ENCODE peak calls at places on chromosomes 12 and 14, in four cellular contexts. U, Y, F and V are unnamed samples.
A peak's percentile ranks its signal among the peaks of the same experiment; 100 is the strongest.

GRCh38 chr14:73870525-73871235 is 16.0 kb upstream of the ZNF410 start:
- DNase-seq in F (no peak), U (no peak), Y (no peak), V (no peak)

GRCh38 chr14:65770681-65771080 is 358.2 kb downstream of the FUT8 start:
- DNase-seq in F (no peak), U (no peak), Y (no peak), V (no peak)

GRCh38 chr12:49942921-49943662 is 7.4 kb upstream of the AQP2 start:
- DNase-seq in Y (no peak), U (no peak), F (no peak), V (no peak)

GRCh38 chr12:60059180-60059579 is 463.4 kb downstream of the SLC16A7 start:
- DNase-seq in F (no peak), Y (no peak), U (no peak), V (no peak)

GRCh38 chr14:85483037-85483436 is 46.9 kb upstream of the FLRT2 start:
- DNase-seq in F (peak; percentile 9), Y (no peak), U (no peak), V (no peak)

GRCh38 chr14:70822706-70823185 is 13.4 kb upstream of the MAP3K9 start:
- DNase-seq in U (no peak), F (no peak), Y (no peak), V (peak; percentile 87)

GRCh38 chr12:82583756-82584155 is 103.0 kb upstream of the TMTC2 start:
- DNase-seq in U (no peak), F (no peak), Y (no peak), V (no peak)

GRCh38 chr12:121240484-121241202 is 30.7 kb downstream of the P2RX4 start:
- DNase-seq in Y (no peak), F (no peak), U (peak; percentile 33), V (peak; percentile 50)

GRCh38 chr12:66235626-66236281 is 46.7 kb downstream of the IRAK3 start:
- DNase-seq in Y (no peak), F (no peak), U (no peak), V (no peak)

GRCh38 chr14:99164712-99165111 is 107.3 kb downstream of the BCL11B start:
- DNase-seq in U (no peak), F (no peak), Y (no peak), V (no peak)

GRCh38 chr12:46109343-46110219 is 119.2 kb upstream of the SCAF11 start:
- DNase-seq in Y (no peak), U (no peak), F (no peak), V (no peak)

GRCh38 chr12:95646781-95647184 is 95.5 kb upstream of the USP44 start:
- DNase-seq in U (no peak), F (no peak), Y (no peak), V (no peak)

GRCh38 chr12:132472386-132472785 is 17.6 kb upstream of the FBRSL1 start:
- DNase-seq in Y (no peak), U (no peak), F (no peak), V (no peak)

GRCh38 chr12:164207-164606 is 49.8 kb downstream of the SLC6A12 start:
- DNase-seq in Y (no peak), F (no peak), U (peak; percentile 19), V (no peak)

GRCh38 chr14:101335061-101335661 is 226.1 kb upstream of the DIO3 start:
- DNase-seq in F (peak; percentile 87), U (no peak), Y (no peak), V (no peak)

GRCh38 chr12:17954788-17955187 is 135.2 kb downstream of the RERGL start:
- DNase-seq in Y (no peak), U (no peak), F (no peak), V (no peak)

GRCh38 chr12:82359115-82359478 is 768 bp downstream of the METTL25 start:
- DNase-seq in Y (no peak), U (peak; percentile 41), F (no peak), V (peak; percentile 48)

GRCh38 chr14:49997991-49998390 is 105.1 kb downstream of the ARF6 start:
- DNase-seq in Y (no peak), U (no peak), F (no peak), V (no peak)

GRCh38 chr12:112382866-112383265 is 635 bp upstream of the HECTD4 start:
- DNase-seq in U (no peak), F (no peak), Y (no peak), V (no peak)

GRCh38 chr12:112381421-112381897 is 772 bp downstream of the HECTD4 start:
- DNase-seq in Y (no peak), U (peak; percentile 39), F (no peak), V (no peak)

GRCh38 chr12:112375105-112375504 is 7.1 kb downstream of the HECTD4 start:
- DNase-seq in F (peak; percentile 21), Y (no peak), U (peak; percentile 52), V (no peak)

GRCh38 chr12:112381898-112382796 is at the start of gene HECTD4:
- DNase-seq in Y (peak; percentile 34), F (peak; percentile 82), U (peak; percentile 97), V (peak; percentile 97)

DNA sequence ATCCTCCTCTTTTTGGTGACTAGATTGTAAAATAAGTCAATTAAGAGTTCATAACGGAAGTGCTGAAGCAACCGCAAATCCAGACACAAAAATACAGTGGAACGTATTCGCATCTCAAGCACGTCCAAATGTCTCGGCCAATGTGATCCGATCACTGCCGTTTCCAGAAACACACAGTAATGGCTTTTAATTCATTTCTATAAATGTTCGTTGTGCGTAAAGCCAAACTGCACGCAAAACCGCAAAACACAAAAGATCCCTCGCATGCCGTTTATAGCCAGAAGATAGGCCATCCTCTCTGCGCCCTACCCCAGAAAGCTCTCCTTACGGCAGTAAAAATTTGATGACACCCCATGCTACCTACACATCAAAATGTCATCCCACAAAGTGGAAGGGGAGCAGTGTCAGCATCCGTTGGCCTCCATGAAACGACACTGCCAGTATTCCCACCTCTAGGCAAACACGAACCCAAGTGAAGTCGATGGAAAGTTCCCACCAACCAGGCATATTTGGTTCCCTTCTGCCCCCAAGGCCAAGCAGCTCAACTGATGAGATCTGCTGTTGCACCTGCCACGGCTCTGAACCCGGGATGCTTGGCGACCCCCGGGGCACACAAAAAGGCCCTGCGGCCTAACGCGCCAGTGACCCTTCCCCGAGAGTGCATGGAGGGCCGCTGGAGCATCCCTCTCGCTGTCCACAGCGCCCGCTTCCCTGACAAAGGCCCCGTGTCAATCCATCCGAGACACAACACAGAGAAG is 1.4 kb downstream of the HECTD4 start:
- DNase-seq in F (no peak), U (peak; percentile 23), Y (no peak), V (peak; percentile 36)
- TF ChIP-seq USF2 in F (no peak), U (no peak), Y (no peak), V (no peak)

DNA sequence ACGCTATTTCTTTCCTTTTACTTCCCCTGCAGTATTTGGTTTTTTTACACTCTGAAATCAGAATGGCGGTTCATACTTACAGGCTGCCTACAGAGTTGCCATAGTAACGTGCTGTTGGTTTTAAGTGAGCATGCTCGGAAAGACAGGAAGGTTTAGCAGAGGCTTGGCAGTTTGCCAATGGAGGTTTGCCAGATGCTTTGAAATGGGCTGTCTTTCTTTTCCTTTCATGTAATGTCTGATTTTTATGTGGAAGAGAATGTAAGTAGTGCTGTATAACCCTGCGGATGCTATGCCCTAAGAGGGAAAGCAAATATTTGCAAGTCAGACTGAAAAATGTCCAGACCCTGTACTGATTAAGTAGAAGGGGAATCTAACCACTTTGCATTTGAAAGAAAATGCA is 32.8 kb downstream of the ARID4A start:
- DNase-seq in Y (peak; percentile 68), U (peak; percentile 91), F (peak; percentile 91), V (peak; percentile 17)
- TF ChIP-seq CREB1 in Y (no peak), U (no peak), F (no peak), V (no peak)

GRCh38 chr12:13195244-13195643 is 1.3 kb upstream of the EMP1 start:
- DNase-seq in F (no peak), Y (no peak), U (no peak), V (no peak)

GRCh38 chr12:13195848-13196301 is 651 bp upstream of the EMP1 start:
- DNase-seq in U (no peak), Y (no peak), F (no peak), V (no peak)

GRCh38 chr12:13196302-13196921 is at the start of gene EMP1:
- DNase-seq in U (no peak), Y (peak; percentile 39), F (peak; percentile 29), V (no peak)

GRCh38 chr12:13193403-13194100 is 3.0 kb upstream of the EMP1 start:
- DNase-seq in F (no peak), U (no peak), Y (no peak), V (no peak)

GRCh38 chr12:13194462-13195110 is 1.9 kb upstream of the EMP1 start:
- DNase-seq in F (no peak), U (no peak), Y (no peak), V (no peak)
- TF ChIP-seq NR2C2 in F (no peak), U (no peak), Y (no peak), V (no peak)

GRCh38 chr14:90301580-90302181 is 30.1 kb downstream of the NRDE2 start:
- DNase-seq in F (peak; percentile 30), Y (no peak), U (peak; percentile 6), V (no peak)
- TF ChIP-seq USF2 in F (no peak), Y (no peak), U (no peak), V (no peak)

DNA sequence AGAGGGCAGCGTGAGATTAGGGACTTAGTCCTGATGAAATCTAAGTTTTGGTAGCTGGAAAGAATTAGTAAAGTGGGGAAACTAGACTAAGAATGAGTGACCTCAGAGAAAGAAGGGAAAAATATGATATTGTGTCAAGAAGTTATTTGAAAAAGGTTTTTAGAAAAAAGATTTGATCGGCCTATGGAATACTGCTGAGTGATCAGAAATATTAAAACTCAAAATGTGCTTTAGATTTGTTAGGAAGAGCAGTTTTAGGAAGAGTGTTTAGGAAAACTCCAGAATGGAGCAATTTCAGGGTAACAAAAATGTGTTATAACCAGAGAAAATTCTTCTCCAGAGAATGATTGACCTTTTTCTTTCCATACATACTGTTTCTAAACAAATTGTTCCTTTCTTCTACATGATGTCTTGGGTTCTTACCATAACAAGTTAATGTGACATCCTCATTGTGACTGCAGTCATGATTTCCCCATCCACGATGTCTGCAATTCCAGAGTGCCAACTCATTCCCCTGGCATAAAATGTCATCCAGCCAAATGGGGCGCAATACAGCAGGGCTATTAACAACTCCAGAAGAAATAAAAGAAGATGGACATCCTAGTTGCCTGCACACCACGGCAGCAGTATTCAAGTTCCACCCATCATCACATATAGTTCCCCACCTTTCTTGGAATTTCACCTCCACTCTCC is 11.8 kb downstream of the CD163L1 start:
- DNase-seq in F (no peak), U (no peak), Y (no peak), V (no peak)
- TF ChIP-seq CREB1 in F (no peak), U (no peak), Y (no peak), V (no peak)